ENCODE peak calls at places on chromosomes 7 and 10, in six cellular contexts. Z is GM03348, B is cardiac septum, N is right cardiac atrium, M is HEK293T, I is nephron progenitor cell. V is an unnamed sample.

GRCh38 chr10:101817542-101818118 is 614 bp downstream of the OGA start:
- DNase-seq in Z (peak), I (peak), M (peak), N (peak), B (peak), V (peak)

GRCh38 chr10:132627736-132628512 is 90.3 kb downstream of the INPP5A start:
- DNase-seq in M (no peak), B (peak), N (peak), Z (peak), I (peak), V (peak)

GRCh38 chr7:67392596-67393438 is 396.2 kb downstream of the TYW1 start:
- DNase-seq in N (no peak), Z (no peak), M (no peak), B (no peak), I (no peak), V (no peak)

GRCh38 chr7:17097668-17098297 is 200.7 kb upstream of the AHR start:
- DNase-seq in Z (no peak), N (no peak), B (no peak), I (no peak), M (no peak), V (no peak)

GRCh38 chr7:123769371-123769770 is 20.6 kb upstream of the WASL start:
- DNase-seq in Z (peak), N (no peak), M (no peak), I (no peak), B (no peak), V (no peak)

GRCh38 chr10:110032801-110033723 is 25.3 kb downstream of the ADD3 start:
- DNase-seq in Z (no peak), M (no peak), B (no peak), I (no peak), N (no peak), V (no peak)

GRCh38 chr10:47035447-47036337 is 124.5 kb downstream of the PTPN20 start:
- DNase-seq in B (peak), M (no peak), Z (no peak), N (no peak), I (no peak), V (no peak)

GRCh38 chr10:10830316-10831061 is 187.2 kb upstream of the CELF2 start:
- DNase-seq in I (no peak), M (no peak), N (no peak), B (no peak), Z (peak), V (no peak)

GRCh38 chr10:79116801-79117723 is 48.3 kb downstream of the ZMIZ1 start:
- DNase-seq in Z (peak), I (no peak), B (no peak), M (peak), N (peak), V (peak)

GRCh38 chr10:22699976-22700375 is 14.4 kb downstream of the PIP4K2A start:
- DNase-seq in I (no peak), N (no peak), Z (no peak), M (no peak), B (no peak), V (no peak)

GRCh38 chr10:117948493-117948892 is 98.2 kb downstream of the RAB11FIP2 start:
- DNase-seq in B (no peak), N (no peak), I (no peak), Z (no peak), M (peak), V (no peak)

GRCh38 chr7:151167197-151167911 is at the start of gene GBX1:
- DNase-seq in N (peak), Z (peak), I (peak), B (no peak), M (peak), V (no peak)

GRCh38 chr10:111116211-111116610 is 39.4 kb downstream of the ADRA2A start:
- DNase-seq in B (peak), M (no peak), N (no peak), I (no peak), Z (no peak), V (no peak)

GRCh38 chr10:101559596-101560292 is 28.3 kb downstream of the POLL start:
- DNase-seq in M (no peak), Z (no peak), I (no peak), N (no peak), B (no peak), V (peak)

GRCh38 chr7:7799138-7799537 is 80.7 kb upstream of the RPA3 start:
- DNase-seq in M (no peak), I (no peak), Z (no peak), N (no peak), B (no peak), V (no peak)

V was measured in kidney.